ENCODE peak calls at places on chromosomes 6 and 20, in seven cellular contexts. One of them, this sample, is unnamed.

GRCh38 chr6:25640446-25640845 is 11.6 kb upstream of the SCGN start:
- DNase-seq in D341Med: no peak
- DNase-seq in GM12891: no peak
- DNase-seq in NCI-H1092: no peak
- DNase-seq in iPS-NIHi11: no peak
- DNase-seq in WTC11: no peak
- DNase-seq in skeletal muscle cell: no peak
- DNase-seq in this sample: no peak

GRCh38 chr6:28474441-28475219 is 31.3 kb upstream of the ZSCAN23 start:
- DNase-seq in D341Med: peak; percentile 37
- DNase-seq in GM12891: no peak
- DNase-seq in NCI-H1092: peak; percentile 1
- DNase-seq in iPS-NIHi11: peak; percentile 59
- DNase-seq in WTC11: no peak
- DNase-seq in skeletal muscle cell: peak; percentile 71
- DNase-seq in this sample: no peak

GRCh38 chr6:10837997-10838793 is at the start of gene MAK:
- DNase-seq in D341Med: peak; percentile 98
- DNase-seq in GM12891: peak; percentile 92
- DNase-seq in NCI-H1092: peak; percentile 30
- DNase-seq in iPS-NIHi11: peak; percentile 99
- DNase-seq in WTC11: peak; percentile 92
- DNase-seq in skeletal muscle cell: peak; percentile 22
- DNase-seq in this sample: peak; percentile 90

GRCh38 chr6:129183681-129184216 is 300.8 kb downstream of the LAMA2 start:
- DNase-seq in D341Med: no peak
- DNase-seq in GM12891: no peak
- DNase-seq in NCI-H1092: no peak
- DNase-seq in iPS-NIHi11: no peak
- DNase-seq in WTC11: no peak
- DNase-seq in skeletal muscle cell: peak; percentile 53
- DNase-seq in this sample: no peak

GRCh38 chr6:34570066-34570833 is 14.1 kb upstream of the SPDEF start:
- DNase-seq in D341Med: no peak
- DNase-seq in GM12891: no peak
- DNase-seq in NCI-H1092: no peak
- DNase-seq in iPS-NIHi11: peak; percentile 5
- DNase-seq in WTC11: no peak
- DNase-seq in skeletal muscle cell: no peak
- DNase-seq in this sample: no peak

GRCh38 chr6:135438907-135439535 is 58.5 kb downstream of the AHI1 start:
- DNase-seq in D341Med: peak; percentile 15
- DNase-seq in GM12891: no peak
- DNase-seq in NCI-H1092: no peak
- DNase-seq in iPS-NIHi11: no peak
- DNase-seq in WTC11: no peak
- DNase-seq in skeletal muscle cell: no peak
- DNase-seq in this sample: no peak

GRCh38 chr6:30781697-30782424 is 37.5 kb upstream of the IER3 start:
- DNase-seq in D341Med: peak; percentile 76
- DNase-seq in GM12891: no peak
- DNase-seq in NCI-H1092: peak; percentile 78
- DNase-seq in iPS-NIHi11: peak; percentile 49
- DNase-seq in WTC11: no peak
- DNase-seq in skeletal muscle cell: peak; percentile 97
- DNase-seq in this sample: no peak

GRCh38 chr6:2007165-2007564 is 238.2 kb downstream of the GMDS start:
- DNase-seq in D341Med: no peak
- DNase-seq in GM12891: no peak
- DNase-seq in NCI-H1092: no peak
- DNase-seq in iPS-NIHi11: no peak
- DNase-seq in WTC11: no peak
- DNase-seq in skeletal muscle cell: no peak
- DNase-seq in this sample: no peak

GRCh38 chr20:38805958-38806854 is 709 bp downstream of the PPP1R16B start:
- DNase-seq in D341Med: peak; percentile 60
- DNase-seq in GM12891: peak; percentile 43
- DNase-seq in NCI-H1092: peak; percentile 39
- DNase-seq in iPS-NIHi11: peak; percentile 42
- DNase-seq in WTC11: peak; percentile 44
- DNase-seq in skeletal muscle cell: no peak
- DNase-seq in this sample: no peak

GRCh38 chr6:130742282-130742681 is 84.9 kb upstream of the SMLR1 start:
- DNase-seq in D341Med: no peak
- DNase-seq in GM12891: no peak
- DNase-seq in NCI-H1092: no peak
- DNase-seq in iPS-NIHi11: no peak
- DNase-seq in WTC11: no peak
- DNase-seq in skeletal muscle cell: no peak
- DNase-seq in this sample: no peak

GRCh38 chr6:4908062-4908461 is 95.8 kb downstream of the RPP40 start:
- DNase-seq in D341Med: no peak
- DNase-seq in GM12891: no peak
- DNase-seq in NCI-H1092: no peak
- DNase-seq in iPS-NIHi11: no peak
- DNase-seq in WTC11: no peak
- DNase-seq in skeletal muscle cell: no peak
- DNase-seq in this sample: no peak

GRCh38 chr6:157614026-157614484 is 209.0 kb upstream of the SNX9 start:
- DNase-seq in D341Med: no peak
- DNase-seq in GM12891: no peak
- DNase-seq in NCI-H1092: no peak
- DNase-seq in iPS-NIHi11: no peak
- DNase-seq in WTC11: no peak
- DNase-seq in skeletal muscle cell: no peak
- DNase-seq in this sample: no peak

GRCh38 chr20:37414636-37415035 is 68.7 kb downstream of the SRC start:
- DNase-seq in D341Med: no peak
- DNase-seq in GM12891: no peak
- DNase-seq in NCI-H1092: no peak
- DNase-seq in iPS-NIHi11: no peak
- DNase-seq in WTC11: no peak
- DNase-seq in skeletal muscle cell: no peak
- DNase-seq in this sample: no peak

GRCh38 chr6:45923831-45924391 is 91.7 kb downstream of the CLIC5 start:
- DNase-seq in D341Med: no peak
- DNase-seq in GM12891: no peak
- DNase-seq in NCI-H1092: no peak
- DNase-seq in iPS-NIHi11: no peak
- DNase-seq in WTC11: no peak
- DNase-seq in skeletal muscle cell: peak; percentile 44
- DNase-seq in this sample: no peak

GRCh38 chr6:47440722-47441121 is 36.9 kb upstream of the CD2AP start:
- DNase-seq in D341Med: no peak
- DNase-seq in GM12891: no peak
- DNase-seq in NCI-H1092: no peak
- DNase-seq in iPS-NIHi11: no peak
- DNase-seq in WTC11: no peak
- DNase-seq in skeletal muscle cell: no peak
- DNase-seq in this sample: peak; percentile 38

GRCh38 chr6:10633216-10633615 is 61.2 kb downstream of the C6orf52 start:
- DNase-seq in D341Med: no peak
- DNase-seq in GM12891: peak; percentile 36
- DNase-seq in NCI-H1092: no peak
- DNase-seq in iPS-NIHi11: no peak
- DNase-seq in WTC11: no peak
- DNase-seq in skeletal muscle cell: peak; percentile 52
- DNase-seq in this sample: peak; percentile 8

This sample was measured in GM19239.